ENCODE peak calls at places on chromosomes 13 and 19, in four cellular contexts. U, I, L and Y are unnamed samples.

GRCh38 chr19:39104104-39104708 is 20.0 kb downstream of the ACP7 start:
- DNase-seq in U (peak; percentile 42), I (no peak), L (no peak), Y (no peak)

GRCh38 chr13:34025746-34026145 is 207.8 kb downstream of the RFC3 start:
- DNase-seq in U (no peak), I (no peak), L (no peak), Y (no peak)

GRCh38 chr19:5372572-5373200 is 32.1 kb upstream of the PTPRS start:
- DNase-seq in U (no peak), I (no peak), L (no peak), Y (no peak)

GRCh38 chr13:29472317-29472961 is 123.0 kb downstream of the SLC7A1 start:
- DNase-seq in U (peak; percentile 59), I (peak; percentile 69), L (no peak), Y (peak; percentile 68)

GRCh38 chr13:42720116-42720857 is 61.1 kb upstream of the FAM216B start:
- DNase-seq in U (peak; percentile 7), I (peak; percentile 12), L (peak; percentile 13), Y (peak; percentile 39)

GRCh38 chr19:45402469-45403070 is 2.3 kb downstream of the PPP1R13L start:
- DNase-seq in U (no peak), I (peak; percentile 75), L (no peak), Y (peak; percentile 78)

GRCh38 chr13:24995225-24995804 is 100.6 kb upstream of the PABPC3 start:
- DNase-seq in U (peak; percentile 75), I (peak; percentile 81), L (no peak), Y (peak; percentile 57)

GRCh38 chr13:67549331-67549730 is 319.2 kb upstream of the PCDH9 start:
- DNase-seq in U (no peak), I (peak; percentile 11), L (no peak), Y (no peak)

GRCh38 chr19:17111766-17112165 is 36.2 kb downstream of the MYO9B start:
- DNase-seq in U (no peak), I (no peak), L (no peak), Y (no peak)

GRCh38 chr19:10246511-10246910 is 5.5 kb upstream of the MRPL4 start:
- DNase-seq in U (no peak), I (no peak), L (no peak), Y (no peak)

GRCh38 chr13:44516771-44517170 is 59.4 kb downstream of the TSC22D1 start:
- DNase-seq in U (no peak), I (no peak), L (no peak), Y (no peak)

GRCh38 chr13:50410921-50411712 is 395.9 kb downstream of the KCNRG start:
- DNase-seq in U (peak; percentile 22), I (peak; percentile 91), L (no peak), Y (peak; percentile 22)

GRCh38 chr13:112102243-112102642 is 35.3 kb downstream of the SOX1 start:
- DNase-seq in U (peak; percentile 6), I (no peak), L (no peak), Y (peak; percentile 32)

GRCh38 chr13:34383728-34384127 is 558.3 kb upstream of the NBEA start:
- DNase-seq in U (no peak), I (no peak), L (no peak), Y (no peak)

DNA sequence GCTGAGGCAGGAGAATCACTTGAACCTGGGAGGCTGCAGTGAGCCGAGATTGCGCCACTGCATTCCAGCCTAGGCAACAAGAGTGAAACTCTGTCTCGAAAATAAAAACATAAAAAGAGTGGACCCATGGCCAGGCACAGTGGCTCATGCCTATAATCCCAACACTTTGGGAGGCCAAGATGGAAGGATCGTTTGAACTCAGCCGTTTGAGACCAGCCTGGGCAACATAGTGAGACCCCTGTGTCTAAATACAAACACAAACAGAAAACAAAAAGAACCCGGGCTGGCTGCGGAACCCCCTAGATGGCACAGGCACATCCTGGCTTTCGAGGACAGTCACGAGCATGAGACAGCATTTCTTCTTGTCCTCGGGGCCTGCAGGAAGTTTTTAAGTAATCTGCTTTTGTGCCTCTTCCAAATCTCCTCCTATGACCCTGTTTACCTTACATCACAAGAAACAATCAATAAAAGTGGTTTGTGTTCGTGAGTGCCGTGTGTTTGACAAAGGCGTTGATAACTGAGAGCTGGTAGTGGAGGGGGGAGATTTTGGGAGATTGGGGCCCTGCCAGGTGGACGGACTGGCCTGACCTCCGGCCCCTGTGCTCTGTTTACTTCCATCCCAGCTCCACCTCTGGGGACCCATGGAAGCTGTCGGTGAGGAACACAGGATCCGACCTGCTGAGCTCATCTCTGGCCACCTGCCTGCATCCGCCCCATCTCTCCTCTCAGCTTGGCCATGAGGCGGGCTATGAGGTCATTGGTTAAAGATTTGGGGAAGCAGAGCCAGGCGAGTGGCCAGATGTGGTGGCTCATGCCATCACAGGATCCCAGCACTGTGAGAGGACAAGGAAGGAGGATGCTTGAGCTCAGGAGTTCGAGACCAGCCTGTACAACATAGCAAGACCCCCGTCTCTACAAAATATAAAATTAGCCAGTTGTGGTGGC is 5.9 kb upstream of the GDF15 start:
- DNase-seq in U (peak; percentile 98), I (peak; percentile 77), L (no peak), Y (no peak)
- TF ChIP-seq TARDBP in U (peak; percentile 95), I (no peak), L (no peak), Y (no peak)

GRCh38 chr13:21012841-21013681 is 48.3 kb downstream of the LATS2 start:
- DNase-seq in U (no peak), I (no peak), L (no peak), Y (no peak)

GRCh38 chr13:21011378-21011777 is 50.0 kb downstream of the LATS2 start:
- DNase-seq in U (no peak), I (no peak), L (no peak), Y (no peak)

GRCh38 chr13:21012211-21012610 is 49.2 kb downstream of the LATS2 start:
- DNase-seq in U (peak; percentile 12), I (no peak), L (no peak), Y (no peak)

GRCh38 chr13:21009036-21009435 is 52.4 kb downstream of the LATS2 start:
- DNase-seq in U (no peak), I (no peak), L (no peak), Y (no peak)

DNA sequence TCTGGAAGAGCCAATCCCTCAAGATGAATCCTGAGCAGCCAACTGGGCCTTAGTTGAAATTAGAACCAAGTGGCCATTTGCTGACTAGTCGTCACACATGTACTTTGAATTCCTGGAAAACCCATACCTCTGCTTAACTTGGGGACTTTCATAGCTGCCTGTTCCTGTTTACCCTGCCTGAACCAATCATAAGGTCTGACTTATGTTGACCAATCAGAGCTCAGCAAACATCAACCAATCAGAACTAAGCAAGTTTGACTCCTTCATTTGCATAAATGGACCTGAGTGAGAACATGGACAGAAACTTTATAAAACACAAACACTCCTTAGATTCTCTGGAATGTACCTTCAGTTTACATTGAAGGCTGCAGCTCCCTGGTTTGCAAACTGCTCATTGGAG is 50.8 kb downstream of the LATS2 start:
- DNase-seq in U (peak; percentile 44), I (peak; percentile 38), L (no peak), Y (no peak)
- TF ChIP-seq TARDBP in U (no peak), I (no peak), L (no peak), Y (no peak)

GRCh38 chr13:36124236-36124822 is 6.9 kb downstream of the DCLK1 start:
- DNase-seq in U (no peak), I (no peak), L (no peak), Y (no peak)
- TF ChIP-seq TARDBP in U (no peak), I (no peak), L (no peak), Y (no peak)

DNA sequence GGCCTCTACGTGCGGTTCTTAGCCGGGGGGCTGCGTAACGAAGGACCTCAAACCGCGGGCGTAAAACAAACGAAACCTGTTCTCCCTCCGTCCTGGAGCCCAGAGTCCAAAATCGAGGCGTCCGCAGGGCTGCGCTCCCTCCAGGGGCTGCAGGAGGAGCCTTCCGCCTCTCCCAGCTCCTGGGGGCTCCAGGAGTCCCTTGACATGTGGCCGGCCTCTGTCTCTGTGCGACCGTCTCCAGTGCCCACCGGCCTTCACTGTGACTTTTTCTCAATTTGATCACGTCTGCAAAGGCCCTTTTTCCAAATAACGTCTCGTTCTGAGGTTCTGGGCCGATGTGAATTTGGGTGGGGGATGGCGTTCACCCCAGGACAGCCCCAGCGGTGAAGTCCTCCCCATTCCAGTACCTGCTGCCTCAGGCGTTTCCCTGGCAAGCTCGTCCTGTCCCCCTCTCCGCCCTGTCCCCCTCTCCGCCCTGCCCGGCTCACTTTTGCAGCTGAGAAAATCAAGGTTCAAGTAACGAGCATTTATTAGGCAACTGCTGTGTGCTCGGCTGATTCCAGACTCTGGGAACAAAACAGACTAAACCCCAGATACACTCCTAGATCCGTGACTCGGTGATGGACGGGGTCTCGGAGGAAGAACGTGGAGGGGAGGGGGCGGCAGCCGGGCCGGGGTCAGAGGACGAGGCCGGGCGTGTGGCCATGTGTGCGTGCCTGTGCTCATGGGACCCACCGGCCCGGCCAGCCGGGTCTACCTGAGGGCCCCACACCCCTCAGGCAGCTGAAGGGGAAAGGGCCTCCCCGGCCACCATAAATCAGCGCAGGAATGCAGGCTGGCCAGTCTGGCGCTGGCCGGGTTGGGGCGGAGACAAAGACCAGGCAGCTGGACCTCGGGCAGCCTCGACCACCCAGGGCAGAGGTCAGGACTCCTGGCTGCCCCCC is 28.1 kb upstream of the WDR18 start:
- DNase-seq in U (no peak), I (no peak), L (no peak), Y (no peak)
- TF ChIP-seq TARDBP in U (no peak), I (no peak), L (no peak), Y (no peak)

DNA sequence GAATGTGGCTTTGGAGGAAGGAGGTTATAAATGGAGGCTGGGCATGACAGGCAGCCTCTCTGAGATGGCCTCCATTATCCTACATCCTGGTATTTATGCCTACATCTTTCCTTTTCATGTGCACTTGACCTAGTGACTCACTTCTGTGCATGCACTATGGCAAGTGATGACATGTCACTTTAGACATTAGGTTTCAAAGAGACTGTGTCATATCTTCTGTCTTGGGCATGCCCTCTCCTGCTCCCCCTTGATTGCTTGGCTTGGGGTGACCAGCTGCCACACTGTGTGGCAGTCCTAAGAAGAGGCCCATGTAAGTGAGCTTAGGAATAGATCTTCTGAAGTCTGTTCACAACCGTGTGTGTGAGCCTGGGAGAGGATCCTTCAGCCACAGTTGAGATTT is 472.8 kb downstream of the FGF9 start:
- DNase-seq in U (no peak), I (no peak), L (no peak), Y (no peak)
- TF ChIP-seq TARDBP in U (no peak), I (no peak), L (no peak), Y (no peak)

GRCh38 chr19:15869873-15870272 is 28.0 kb downstream of the CYP4F2 start:
- DNase-seq in U (no peak), I (no peak), L (no peak), Y (no peak)

GRCh38 chr19:15866646-15867045 is 31.2 kb downstream of the CYP4F2 start:
- DNase-seq in U (no peak), I (no peak), L (no peak), Y (no peak)

GRCh38 chr19:15875075-15875474 is 22.8 kb downstream of the CYP4F2 start:
- DNase-seq in U (no peak), I (no peak), L (no peak), Y (no peak)

GRCh38 chr19:15869109-15869555 is 28.7 kb downstream of the CYP4F2 start:
- DNase-seq in U (peak; percentile 60), I (peak; percentile 75), L (no peak), Y (peak; percentile 65)

GRCh38 chr19:15871570-15871969 is 26.3 kb downstream of the CYP4F2 start:
- DNase-seq in U (no peak), I (peak; percentile 52), L (no peak), Y (no peak)
- TF ChIP-seq TARDBP in U (no peak), I (no peak), L (no peak), Y (no peak)

DNA sequence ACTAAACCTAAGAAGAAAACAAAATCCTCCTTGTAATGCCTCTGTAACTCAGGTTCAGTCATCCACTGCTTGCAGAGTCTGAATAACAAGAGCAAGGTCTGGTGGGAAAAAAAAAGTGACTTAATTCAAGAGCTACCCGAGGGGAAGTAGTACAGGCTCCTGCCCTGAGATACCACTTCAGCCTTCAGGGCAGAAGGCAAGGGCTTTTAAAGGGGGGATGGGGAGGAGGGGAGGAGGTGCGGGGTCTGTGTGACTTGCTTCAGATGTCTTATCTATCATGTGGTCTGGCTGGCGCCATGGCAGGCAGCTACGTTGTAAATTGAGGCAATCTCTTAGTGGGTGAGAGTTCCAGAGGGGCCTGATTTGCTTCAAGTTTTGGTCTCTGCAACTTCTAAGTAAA is 66.7 kb downstream of the LRRC63 start:
- DNase-seq in U (no peak), I (peak; percentile 58), L (no peak), Y (peak; percentile 8)
- TF ChIP-seq TARDBP in U (no peak), I (no peak), L (no peak), Y (no peak)